ENCODE peak calls at places on chromosomes 7 and 10, in four cellular contexts. One of them, this sample, is unnamed.

GRCh38 chr7:100369105-100369504 is 4.2 kb upstream of the PILRA start:
- DNase-seq in heart left ventricle: peak; percentile 84
- DNase-seq in GM12878: peak; percentile 90
- DNase-seq in CD8-positive, alpha-beta memory T cell: peak; percentile 45
- DNase-seq in this sample: no peak

GRCh38 chr10:30985552-30985951 is 46.1 kb downstream of the ZNF438 start:
- DNase-seq in heart left ventricle: no peak
- DNase-seq in GM12878: no peak
- DNase-seq in CD8-positive, alpha-beta memory T cell: no peak
- DNase-seq in this sample: no peak

GRCh38 chr10:105837951-105838350 is 1196.9 kb downstream of the SORCS3 start:
- DNase-seq in GM12878: peak; percentile 52
- DNase-seq in heart left ventricle: no peak
- DNase-seq in CD8-positive, alpha-beta memory T cell: no peak
- DNase-seq in this sample: peak; percentile 24

GRCh38 chr7:48786951-48787350 is 137.4 kb upstream of the CDC14C start:
- DNase-seq in heart left ventricle: no peak
- DNase-seq in GM12878: no peak
- DNase-seq in CD8-positive, alpha-beta memory T cell: no peak
- DNase-seq in this sample: no peak

GRCh38 chr10:73893386-73893785 is 17.5 kb upstream of the PLAU start:
- DNase-seq in CD8-positive, alpha-beta memory T cell: no peak
- DNase-seq in heart left ventricle: no peak
- DNase-seq in GM12878: no peak
- DNase-seq in this sample: no peak

GRCh38 chr10:104334965-104335650 is 3.2 kb downstream of the ITPRIP start:
- DNase-seq in GM12878: no peak
- DNase-seq in heart left ventricle: no peak
- DNase-seq in CD8-positive, alpha-beta memory T cell: no peak
- DNase-seq in this sample: no peak

GRCh38 chr10:49594594-49594993 is 15.5 kb upstream of the SLC18A3 start:
- DNase-seq in CD8-positive, alpha-beta memory T cell: no peak
- DNase-seq in GM12878: no peak
- DNase-seq in heart left ventricle: no peak
- DNase-seq in this sample: no peak

GRCh38 chr7:90297118-90297517 is 24.0 kb downstream of the FAM237B start:
- DNase-seq in CD8-positive, alpha-beta memory T cell: no peak
- DNase-seq in GM12878: no peak
- DNase-seq in heart left ventricle: no peak
- DNase-seq in this sample: no peak

GRCh38 chr7:131222171-131222570 is 105.5 kb upstream of the MKLN1 start:
- DNase-seq in CD8-positive, alpha-beta memory T cell: no peak
- DNase-seq in GM12878: no peak
- DNase-seq in heart left ventricle: no peak
- DNase-seq in this sample: no peak

GRCh38 chr10:122102867-122103525 is 114.0 kb downstream of the TACC2 start:
- DNase-seq in heart left ventricle: no peak
- DNase-seq in CD8-positive, alpha-beta memory T cell: no peak
- DNase-seq in GM12878: no peak
- DNase-seq in this sample: no peak

GRCh38 chr10:95261926-95262325 is 28.9 kb downstream of the PDLIM1 start:
- DNase-seq in GM12878: no peak
- DNase-seq in CD8-positive, alpha-beta memory T cell: no peak
- DNase-seq in heart left ventricle: no peak
- DNase-seq in this sample: no peak

GRCh38 chr7:43674559-43675436 is 54.5 kb downstream of the COA1 start:
- DNase-seq in CD8-positive, alpha-beta memory T cell: no peak
- DNase-seq in heart left ventricle: no peak
- DNase-seq in GM12878: no peak
- DNase-seq in this sample: no peak

GRCh38 chr7:115306541-115306940 is 384.6 kb downstream of the MDFIC start:
- DNase-seq in heart left ventricle: no peak
- DNase-seq in CD8-positive, alpha-beta memory T cell: no peak
- DNase-seq in GM12878: no peak
- DNase-seq in this sample: no peak

GRCh38 chr10:6525599-6526160 is 54.4 kb downstream of the PRKCQ start:
- DNase-seq in CD8-positive, alpha-beta memory T cell: no peak
- DNase-seq in GM12878: no peak
- DNase-seq in heart left ventricle: no peak
- DNase-seq in this sample: no peak

GRCh38 chr7:12423995-12424745 is 20.5 kb upstream of the VWDE start:
- DNase-seq in heart left ventricle: no peak
- DNase-seq in GM12878: no peak
- DNase-seq in CD8-positive, alpha-beta memory T cell: no peak
- DNase-seq in this sample: no peak

GRCh38 chr10:85978566-85979358 is 387.8 kb downstream of the GRID1 start:
- DNase-seq in GM12878: no peak
- DNase-seq in heart left ventricle: no peak
- DNase-seq in CD8-positive, alpha-beta memory T cell: no peak
- DNase-seq in this sample: no peak

GRCh38 chr10:112624546-112625048 is 177.6 kb downstream of the VTI1A start:
- DNase-seq in heart left ventricle: no peak
- DNase-seq in GM12878: no peak
- DNase-seq in CD8-positive, alpha-beta memory T cell: no peak
- DNase-seq in this sample: no peak

GRCh38 chr10:44378626-44379025 is 6.3 kb downstream of the CXCL12 start:
- DNase-seq in CD8-positive, alpha-beta memory T cell: no peak
- DNase-seq in GM12878: no peak
- DNase-seq in heart left ventricle: no peak
- DNase-seq in this sample: no peak

GRCh38 chr7:41955475-41956243 is 252.8 kb upstream of the INHBA start:
- DNase-seq in CD8-positive, alpha-beta memory T cell: no peak
- DNase-seq in GM12878: no peak
- DNase-seq in heart left ventricle: peak; percentile 94
- DNase-seq in this sample: no peak

GRCh38 chr10:8588135-8588534 is 533.6 kb downstream of the GATA3 start:
- DNase-seq in heart left ventricle: no peak
- DNase-seq in CD8-positive, alpha-beta memory T cell: no peak
- DNase-seq in GM12878: no peak
- DNase-seq in this sample: no peak

GRCh38 chr7:39613577-39613976 is 9.8 kb upstream of the RALA start:
- DNase-seq in heart left ventricle: no peak
- DNase-seq in CD8-positive, alpha-beta memory T cell: no peak
- DNase-seq in GM12878: no peak
- DNase-seq in this sample: no peak

GRCh38 chr10:60524541-60524940 is 134.9 kb upstream of the ANK3 start:
- DNase-seq in heart left ventricle: no peak
- DNase-seq in CD8-positive, alpha-beta memory T cell: no peak
- DNase-seq in GM12878: no peak
- DNase-seq in this sample: no peak

GRCh38 chr10:103688451-103688850 is 166.9 kb downstream of the SH3PXD2A start:
- DNase-seq in GM12878: no peak
- DNase-seq in CD8-positive, alpha-beta memory T cell: no peak
- DNase-seq in heart left ventricle: no peak
- DNase-seq in this sample: no peak

GRCh38 chr7:44378744-44379143 is 53.4 kb upstream of the CAMK2B start:
- DNase-seq in heart left ventricle: no peak
- DNase-seq in CD8-positive, alpha-beta memory T cell: no peak
- DNase-seq in GM12878: no peak
- DNase-seq in this sample: no peak

GRCh38 chr7:101814996-101815825 is 2.2 kb upstream of the CUX1 start:
- DNase-seq in heart left ventricle: peak; percentile 80
- DNase-seq in GM12878: no peak
- DNase-seq in CD8-positive, alpha-beta memory T cell: peak; percentile 73
- DNase-seq in this sample: peak; percentile 76

GRCh38 chr10:44860811-44861751 is 50.1 kb upstream of the TMEM72 start:
- DNase-seq in heart left ventricle: no peak
- DNase-seq in GM12878: no peak
- DNase-seq in CD8-positive, alpha-beta memory T cell: no peak
- DNase-seq in this sample: no peak

GRCh38 chr10:24723386-24723787 is 300 bp downstream of the ARHGAP21 start:
- DNase-seq in heart left ventricle: no peak
- DNase-seq in CD8-positive, alpha-beta memory T cell: peak; percentile 55
- DNase-seq in GM12878: no peak
- DNase-seq in this sample: no peak
- H3K4me3 ChIP-seq in heart left ventricle: peak overlapping the region; percentile 76
- H3K4me3 ChIP-seq in CD8-positive, alpha-beta memory T cell: no peak overlapping the region
- H3K4me3 ChIP-seq in GM12878: no peak overlapping the region
- H3K4me3 ChIP-seq in this sample: peak overlapping the region; percentile 72

DNA sequence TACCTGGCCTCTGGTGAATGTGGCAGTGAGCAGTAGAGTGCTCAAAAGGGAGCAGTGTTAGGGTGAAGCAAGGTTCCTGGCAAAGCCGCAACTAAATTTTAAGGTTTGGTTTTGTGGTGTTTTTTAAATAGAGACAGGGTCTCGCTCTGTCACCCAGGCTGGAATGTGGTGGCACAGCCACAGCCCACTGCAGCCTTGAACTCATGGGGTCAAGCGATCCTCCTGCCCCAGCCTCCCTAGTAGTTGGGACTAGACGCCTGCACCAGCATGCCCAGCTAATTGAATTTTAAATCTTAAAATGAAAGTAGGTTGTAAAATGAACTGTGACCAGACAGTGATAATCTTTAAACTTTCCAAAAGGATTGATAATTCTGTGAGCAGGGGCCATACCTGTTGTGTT is 130.4 kb downstream of the CCNY start:
- DNase-seq in GM12878: no peak
- DNase-seq in CD8-positive, alpha-beta memory T cell: no peak
- DNase-seq in heart left ventricle: no peak
- DNase-seq in this sample: no peak
- H3K4me1 ChIP-seq in GM12878: peaks cover 14% of the 10 kb centered on the region
- H3K4me1 ChIP-seq in CD8-positive, alpha-beta memory T cell: peaks cover 67% of the 10 kb centered on the region
- H3K4me1 ChIP-seq in heart left ventricle: peaks cover 95% of the 10 kb centered on the region
- H3K4me1 ChIP-seq in this sample: peaks cover 74% of the 10 kb centered on the region

GRCh38 chr10:102234866-102235597 is 6.3 kb downstream of the PITX3 start:
- DNase-seq in GM12878: no peak
- DNase-seq in CD8-positive, alpha-beta memory T cell: no peak
- DNase-seq in heart left ventricle: no peak
- DNase-seq in this sample: no peak

GRCh38 chr10:102233997-102234396 is 7.3 kb downstream of the PITX3 start:
- DNase-seq in CD8-positive, alpha-beta memory T cell: no peak
- DNase-seq in GM12878: no peak
- DNase-seq in heart left ventricle: no peak
- DNase-seq in this sample: no peak

GRCh38 chr10:102235598-102235920 is 5.8 kb downstream of the PITX3 start:
- DNase-seq in GM12878: no peak
- DNase-seq in heart left ventricle: no peak
- DNase-seq in CD8-positive, alpha-beta memory T cell: no peak
- DNase-seq in this sample: no peak

GRCh38 chr10:102237711-102238252 is 3.5 kb downstream of the PITX3 start:
- DNase-seq in GM12878: no peak
- DNase-seq in heart left ventricle: no peak
- DNase-seq in CD8-positive, alpha-beta memory T cell: no peak
- DNase-seq in this sample: no peak

GRCh38 chr10:102235991-102236390 is 5.3 kb downstream of the PITX3 start:
- DNase-seq in CD8-positive, alpha-beta memory T cell: no peak
- DNase-seq in heart left ventricle: no peak
- DNase-seq in GM12878: no peak
- DNase-seq in this sample: no peak
- H3K27me3 ChIP-seq in CD8-positive, alpha-beta memory T cell: peaks cover 4% of the 10 kb centered on the region
- H3K27me3 ChIP-seq in heart left ventricle: peaks cover 12% of the 10 kb centered on the region
- H3K27me3 ChIP-seq in GM12878: peaks cover 13% of the 10 kb centered on the region
- H3K27me3 ChIP-seq in this sample: peaks cover 2% of the 10 kb centered on the region

GRCh38 chr7:149599636-149600206 is 102.1 kb upstream of the ZNF746 start:
- DNase-seq in GM12878: no peak
- DNase-seq in CD8-positive, alpha-beta memory T cell: no peak
- DNase-seq in heart left ventricle: no peak
- DNase-seq in this sample: peak; percentile 44
- H3K4me3 ChIP-seq in GM12878: peak overlapping the region; percentile 60
- H3K4me3 ChIP-seq in CD8-positive, alpha-beta memory T cell: no peak overlapping the region
- H3K4me3 ChIP-seq in heart left ventricle: no peak overlapping the region
- H3K4me3 ChIP-seq in this sample: no peak overlapping the region

GRCh38 chr10:3827266-3827665 is 42.3 kb upstream of the KLF6 start:
- DNase-seq in CD8-positive, alpha-beta memory T cell: no peak
- DNase-seq in GM12878: no peak
- DNase-seq in heart left ventricle: no peak
- DNase-seq in this sample: no peak
- H3K4me1 ChIP-seq in CD8-positive, alpha-beta memory T cell: peaks cover 15% of the 10 kb centered on the region
- H3K4me1 ChIP-seq in GM12878: peaks cover 18% of the 10 kb centered on the region
- H3K4me1 ChIP-seq in heart left ventricle: peaks cover 29% of the 10 kb centered on the region
- H3K4me1 ChIP-seq in this sample: peaks cover 21% of the 10 kb centered on the region

DNA sequence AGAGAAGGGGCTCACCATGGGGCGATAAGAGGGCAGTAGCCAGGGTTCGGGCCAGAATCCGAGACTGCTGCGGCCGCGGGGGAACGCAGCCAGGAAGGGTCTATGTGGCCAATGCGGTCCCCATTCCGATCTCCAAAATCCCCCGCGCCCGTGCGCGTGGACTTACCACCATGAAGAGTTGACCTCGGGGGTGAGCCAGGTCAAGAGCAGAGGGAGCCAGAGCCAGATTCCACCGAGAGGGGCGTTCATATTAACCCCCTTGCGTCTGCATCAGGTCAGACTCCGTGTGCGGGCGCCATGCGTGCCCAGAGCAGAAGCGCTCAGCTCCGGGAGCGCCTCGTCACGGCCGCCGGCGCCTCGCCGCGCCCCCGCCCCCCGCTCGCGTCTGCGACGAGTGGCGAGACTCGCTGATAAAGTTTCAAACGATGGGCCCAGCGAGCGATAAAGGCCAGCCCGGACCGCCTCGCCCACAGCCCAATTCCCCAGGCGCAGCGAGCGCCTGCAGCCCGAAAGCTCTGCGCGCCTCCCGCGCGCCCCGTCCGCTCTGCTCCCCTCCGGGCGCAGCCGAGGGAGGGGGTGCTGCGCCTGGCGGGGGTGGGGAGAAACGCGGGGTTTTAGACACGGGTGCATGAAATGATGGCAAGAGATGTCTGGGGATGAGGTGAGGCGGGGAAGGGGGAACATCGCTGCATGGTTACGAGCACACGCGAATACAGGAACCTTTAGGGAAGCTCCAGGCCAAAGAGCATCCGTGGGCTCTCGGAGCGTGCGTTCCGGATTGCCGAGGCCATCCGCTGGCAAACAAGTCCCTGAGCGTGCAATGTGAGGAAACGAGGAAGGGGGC is at the start of gene WNT2:
- DNase-seq in heart left ventricle: no peak
- DNase-seq in GM12878: no peak
- DNase-seq in CD8-positive, alpha-beta memory T cell: no peak
- DNase-seq in this sample: no peak
- H3K27me3 ChIP-seq in heart left ventricle: peaks cover 39% of the 10 kb centered on the region
- H3K27me3 ChIP-seq in GM12878: peaks cover 27% of the 10 kb centered on the region
- H3K27me3 ChIP-seq in CD8-positive, alpha-beta memory T cell: peaks cover 8% of the 10 kb centered on the region
- H3K27me3 ChIP-seq in this sample: peaks cover 3% of the 10 kb centered on the region

This sample was measured in CD4-positive, alpha-beta memory T cell.